ENCODE peak calls at places on chromosome 21, in six cellular contexts. J is GM13976; N is NCI-H1048; S is Peyer's patch; D is activated gamma-delta T cell treated with anti-CD3 and anti-CD28 coated beads, Interleukin-2, amount 50 U/mL, for 16 hours; F is activated T-cell treated with anti-CD3 and anti-CD28 coated beads for 24 hours. C is an unnamed sample.

GRCh38 chr21:29904359-29905282 is 35.2 kb downstream of the GRIK1 start:
- DNase-seq in D (no peak), J (no peak), N (no peak), S (no peak), F (no peak), C (peak)

GRCh38 chr21:44090332-44090731 is 16.9 kb upstream of the PWP2 start:
- DNase-seq in N (no peak), S (peak), F (no peak), D (no peak), J (no peak), C (no peak)

GRCh38 chr21:43754948-43755781 is 20.9 kb downstream of the CSTB start:
- DNase-seq in D (no peak), N (no peak), S (no peak), F (no peak), J (no peak), C (no peak)

GRCh38 chr21:15631342-15631741 is 98.4 kb upstream of the USP25 start:
- DNase-seq in D (no peak), F (no peak), J (no peak), S (no peak), N (no peak), C (no peak)

GRCh38 chr21:40115775-40116174 is 248.5 kb downstream of the PCP4 start:
- DNase-seq in S (no peak), N (no peak), J (no peak), F (no peak), D (no peak), C (no peak)

GRCh38 chr21:34126691-34127090 is 53.3 kb downstream of the MRPS6 start:
- DNase-seq in F (no peak), N (no peak), J (no peak), D (no peak), S (no peak), C (no peak)

GRCh38 chr21:46120301-46121285 is 22.7 kb downstream of the COL6A2 start:
- DNase-seq in S (peak), F (no peak), N (no peak), D (no peak), J (no peak), C (no peak)

GRCh38 chr21:43923391-43923790 is 58.4 kb downstream of the AGPAT3 start:
- DNase-seq in N (no peak), J (no peak), S (no peak), F (no peak), D (no peak), C (no peak)

GRCh38 chr21:27693376-27693775 is 726.5 kb upstream of the ADAMTS5 start:
- DNase-seq in F (no peak), J (no peak), S (no peak), D (no peak), N (no peak), C (no peak)

GRCh38 chr21:33377221-33377620 is 26.0 kb upstream of the IFNGR2 start:
- DNase-seq in F (no peak), D (no peak), J (no peak), S (no peak), N (no peak), C (peak)

GRCh38 chr21:17611414-17612022 is 1.2 kb downstream of the BTG3 start:
- DNase-seq in N (peak), J (peak), D (peak), S (peak), F (peak), C (peak)

GRCh38 chr21:42317341-42317741 is 2.1 kb upstream of the TFF3 start:
- DNase-seq in S (peak), D (no peak), J (no peak), F (no peak), N (no peak), C (no peak)

GRCh38 chr21:33290441-33290840 is 24.3 kb downstream of the IL10RB start:
- DNase-seq in D (no peak), N (no peak), S (peak), J (no peak), F (no peak), C (no peak)

GRCh38 chr21:41064325-41064724 is 103.6 kb upstream of the BACE2 start:
- DNase-seq in S (no peak), J (no peak), F (no peak), D (no peak), N (no peak), C (no peak)

GRCh38 chr21:33026878-33027400 is 1.2 kb downstream of the OLIG2 start:
- DNase-seq in J (peak), D (no peak), S (no peak), F (no peak), N (no peak), C (no peak)

GRCh38 chr21:38095220-38095619 is 161.6 kb upstream of the KCNJ15 start:
- DNase-seq in S (no peak), D (no peak), J (no peak), N (no peak), F (no peak), C (no peak)

GRCh38 chr21:35401476-35401875 is 352.4 kb upstream of the RUNX1 start:
- DNase-seq in S (no peak), J (no peak), N (no peak), D (no peak), F (no peak), C (no peak)

GRCh38 chr21:32468567-32469175 is 56.2 kb downstream of the EVA1C start:
- DNase-seq in J (no peak), S (no peak), N (no peak), D (no peak), F (no peak), C (no peak)

GRCh38 chr21:42565886-42566523 is 52.4 kb downstream of the SLC37A1 start:
- DNase-seq in D (no peak), J (no peak), F (no peak), S (no peak), N (no peak), C (no peak)

GRCh38 chr21:25887646-25888321 is 153.0 kb downstream of the GABPA start:
- DNase-seq in J (no peak), N (no peak), F (no peak), D (no peak), S (no peak), C (no peak)

GRCh38 chr21:26806734-26807372 is 38.4 kb downstream of the ADAMTS1 start:
- DNase-seq in N (no peak), D (no peak), F (no peak), J (no peak), S (no peak), C (no peak)

GRCh38 chr21:36209626-36210171 is 53.1 kb downstream of the DOP1B start:
- DNase-seq in S (no peak), N (no peak), F (no peak), D (no peak), J (peak), C (peak)

GRCh38 chr21:38322551-38322950 is 65.8 kb downstream of the KCNJ15 start:
- DNase-seq in F (no peak), J (no peak), D (no peak), S (no peak), N (no peak), C (no peak)

GRCh38 chr21:45443595-45444181 is 38.7 kb downstream of the COL18A1 start:
- DNase-seq in J (no peak), D (no peak), F (no peak), N (no peak), S (no peak), C (no peak)